ENCODE peak calls at places on chromosomes 3 and 15, in four cellular contexts. One of them, this sample, is unnamed.

GRCh38 chr3:143644370-143645089 is 203.7 kb downstream of the SLC9A9 start:
- DNase-seq in astrocyte: peak; percentile 62
- DNase-seq in endothelial cell of umbilical vein: peak; percentile 87
- DNase-seq in stomach: peak; percentile 51
- DNase-seq in this sample: no peak

GRCh38 chr3:42161050-42161935 is 70.1 kb downstream of the TRAK1 start:
- DNase-seq in astrocyte: peak; percentile 34
- DNase-seq in endothelial cell of umbilical vein: peak; percentile 72
- DNase-seq in stomach: no peak
- DNase-seq in this sample: no peak

GRCh38 chr3:151410891-151411559 is 26.5 kb upstream of the P2RY12 start:
- DNase-seq in astrocyte: peak; percentile 72
- DNase-seq in endothelial cell of umbilical vein: no peak
- DNase-seq in stomach: no peak
- DNase-seq in this sample: no peak

GRCh38 chr3:143119009-143119914 is at the start of gene CHST2:
- DNase-seq in astrocyte: peak; percentile 67
- DNase-seq in endothelial cell of umbilical vein: peak; percentile 73
- DNase-seq in stomach: peak; percentile 57
- DNase-seq in this sample: peak; percentile 72

GRCh38 chr3:141368925-141369794 is 856 bp downstream of the ZBTB38 start:
- DNase-seq in astrocyte: peak; percentile 87
- DNase-seq in endothelial cell of umbilical vein: peak; percentile 77
- DNase-seq in stomach: no peak
- DNase-seq in this sample: no peak

GRCh38 chr3:138328341-138328740 is 1.3 kb downstream of the NME9 start:
- DNase-seq in astrocyte: no peak
- DNase-seq in endothelial cell of umbilical vein: no peak
- DNase-seq in stomach: no peak
- DNase-seq in this sample: no peak

GRCh38 chr15:56052389-56053045 is 59.1 kb upstream of the NEDD4 start:
- DNase-seq in astrocyte: peak; percentile 42
- DNase-seq in endothelial cell of umbilical vein: peak; percentile 56
- DNase-seq in stomach: no peak
- DNase-seq in this sample: no peak

GRCh38 chr15:89361451-89362202 is 27.0 kb upstream of the POLG start:
- DNase-seq in astrocyte: peak; percentile 39
- DNase-seq in endothelial cell of umbilical vein: peak; percentile 58
- DNase-seq in stomach: peak; percentile 59
- DNase-seq in this sample: peak; percentile 61

GRCh38 chr3:107524214-107525100 is 1.7 kb downstream of the BBX start:
- DNase-seq in astrocyte: peak; percentile 48
- DNase-seq in endothelial cell of umbilical vein: peak; percentile 59
- DNase-seq in stomach: peak; percentile 50
- DNase-seq in this sample: peak; percentile 49

GRCh38 chr3:107685383-107685782 is 162.6 kb downstream of the BBX start:
- DNase-seq in astrocyte: no peak
- DNase-seq in endothelial cell of umbilical vein: no peak
- DNase-seq in stomach: no peak
- DNase-seq in this sample: no peak

GRCh38 chr3:26505399-26505798 is 117.2 kb upstream of the LRRC3B start:
- DNase-seq in astrocyte: no peak
- DNase-seq in endothelial cell of umbilical vein: no peak
- DNase-seq in stomach: no peak
- DNase-seq in this sample: no peak

GRCh38 chr15:62115847-62116246 is 49.1 kb downstream of the C2CD4A start:
- DNase-seq in astrocyte: no peak
- DNase-seq in endothelial cell of umbilical vein: peak; percentile 47
- DNase-seq in stomach: no peak
- DNase-seq in this sample: no peak

GRCh38 chr3:191324936-191325335 is 4.3 kb upstream of the CCDC50 start:
- DNase-seq in astrocyte: no peak
- DNase-seq in endothelial cell of umbilical vein: no peak
- DNase-seq in stomach: no peak
- DNase-seq in this sample: no peak

GRCh38 chr15:68015244-68015643 is 38.9 kb upstream of the PIAS1 start:
- DNase-seq in astrocyte: no peak
- DNase-seq in endothelial cell of umbilical vein: no peak
- DNase-seq in stomach: no peak
- DNase-seq in this sample: no peak

GRCh38 chr15:41568350-41569017 is 9.5 kb downstream of the TYRO3 start:
- DNase-seq in astrocyte: no peak
- DNase-seq in endothelial cell of umbilical vein: peak; percentile 16
- DNase-seq in stomach: peak; percentile 65
- DNase-seq in this sample: no peak

GRCh38 chr3:120481056-120481455 is 30.3 kb upstream of the FSTL1 start:
- DNase-seq in astrocyte: no peak
- DNase-seq in endothelial cell of umbilical vein: no peak
- DNase-seq in stomach: no peak
- DNase-seq in this sample: no peak

GRCh38 chr3:7546219-7546618 is 685.3 kb downstream of the GRM7 start:
- DNase-seq in astrocyte: peak; percentile 16
- DNase-seq in endothelial cell of umbilical vein: peak; percentile 79
- DNase-seq in stomach: peak; percentile 31
- DNase-seq in this sample: no peak

GRCh38 chr3:62208385-62208784 is 165.0 kb downstream of the FEZF2 start:
- DNase-seq in astrocyte: no peak
- DNase-seq in endothelial cell of umbilical vein: no peak
- DNase-seq in stomach: no peak
- DNase-seq in this sample: no peak

GRCh38 chr3:36714343-36714742 is 50.0 kb downstream of the DCLK3 start:
- DNase-seq in astrocyte: peak; percentile 30
- DNase-seq in endothelial cell of umbilical vein: no peak
- DNase-seq in stomach: no peak
- DNase-seq in this sample: no peak

GRCh38 chr3:8651418-8652322 is 7.1 kb upstream of the SSUH2 start:
- DNase-seq in astrocyte: no peak
- DNase-seq in endothelial cell of umbilical vein: no peak
- DNase-seq in stomach: no peak
- DNase-seq in this sample: no peak

GRCh38 chr3:10352146-10352911 is 31.4 kb upstream of the SEC13 start:
- DNase-seq in astrocyte: peak; percentile 88
- DNase-seq in endothelial cell of umbilical vein: peak; percentile 25
- DNase-seq in stomach: no peak
- DNase-seq in this sample: no peak

GRCh38 chr3:71011565-71012287 is 571.8 kb downstream of the FOXP1 start:
- DNase-seq in astrocyte: peak; percentile 67
- DNase-seq in endothelial cell of umbilical vein: peak; percentile 47
- DNase-seq in stomach: no peak
- DNase-seq in this sample: no peak

GRCh38 chr3:134260984-134261383 is 10.3 kb upstream of the RYK start:
- DNase-seq in astrocyte: no peak
- DNase-seq in endothelial cell of umbilical vein: no peak
- DNase-seq in stomach: no peak
- DNase-seq in this sample: no peak

GRCh38 chr3:11155341-11156025 is 1.2 kb downstream of the HRH1 start:
- DNase-seq in astrocyte: peak; percentile 70
- DNase-seq in endothelial cell of umbilical vein: peak; percentile 84
- DNase-seq in stomach: peak; percentile 43
- DNase-seq in this sample: peak; percentile 67

GRCh38 chr3:128532007-128532983 is 39.3 kb upstream of the GATA2 start:
- DNase-seq in astrocyte: no peak
- DNase-seq in endothelial cell of umbilical vein: no peak
- DNase-seq in stomach: no peak
- DNase-seq in this sample: no peak
- H3K27ac ChIP-seq in astrocyte: no peak overlapping the region
- H3K27ac ChIP-seq in endothelial cell of umbilical vein: no peak overlapping the region
- H3K27ac ChIP-seq in stomach: no peak overlapping the region
- H3K27ac ChIP-seq in this sample: no peak overlapping the region

GRCh38 chr15:84873997-84874396 is 10.5 kb upstream of the SLC28A1 start:
- DNase-seq in astrocyte: no peak
- DNase-seq in endothelial cell of umbilical vein: no peak
- DNase-seq in stomach: no peak
- DNase-seq in this sample: no peak
- H3K27ac ChIP-seq in astrocyte: no peak overlapping the region
- H3K27ac ChIP-seq in endothelial cell of umbilical vein: no peak overlapping the region
- H3K27ac ChIP-seq in stomach: no peak overlapping the region
- H3K27ac ChIP-seq in this sample: no peak overlapping the region

GRCh38 chr3:64668582-64669510 is 19.0 kb downstream of the ADAMTS9 start:
- DNase-seq in astrocyte: no peak
- DNase-seq in endothelial cell of umbilical vein: peak; percentile 71
- DNase-seq in stomach: no peak
- DNase-seq in this sample: no peak

GRCh38 chr3:64664397-64664796 is 23.4 kb downstream of the ADAMTS9 start:
- DNase-seq in astrocyte: no peak
- DNase-seq in endothelial cell of umbilical vein: no peak
- DNase-seq in stomach: no peak
- DNase-seq in this sample: no peak

GRCh38 chr3:64667138-64667537 is 20.7 kb downstream of the ADAMTS9 start:
- DNase-seq in astrocyte: no peak
- DNase-seq in endothelial cell of umbilical vein: no peak
- DNase-seq in stomach: no peak
- DNase-seq in this sample: no peak

GRCh38 chr3:64666171-64666581 is 21.6 kb downstream of the ADAMTS9 start:
- DNase-seq in astrocyte: peak; percentile 51
- DNase-seq in endothelial cell of umbilical vein: peak; percentile 83
- DNase-seq in stomach: no peak
- DNase-seq in this sample: no peak

GRCh38 chr3:64667887-64668581 is 19.8 kb downstream of the ADAMTS9 start:
- DNase-seq in astrocyte: no peak
- DNase-seq in endothelial cell of umbilical vein: no peak
- DNase-seq in stomach: no peak
- DNase-seq in this sample: peak; percentile 55
- H3K27ac ChIP-seq in astrocyte: no peak overlapping the region
- H3K27ac ChIP-seq in endothelial cell of umbilical vein: no peak overlapping the region
- H3K27ac ChIP-seq in stomach: peak overlapping the region; percentile 47
- H3K27ac ChIP-seq in this sample: peak overlapping the region; percentile 57

GRCh38 chr3:58988041-58988440 is 61.8 kb downstream of the CFAP20DC start:
- DNase-seq in astrocyte: no peak
- DNase-seq in endothelial cell of umbilical vein: no peak
- DNase-seq in stomach: no peak
- DNase-seq in this sample: no peak

GRCh38 chr3:58994746-58995330 is 55.0 kb downstream of the CFAP20DC start:
- DNase-seq in astrocyte: peak; percentile 52
- DNase-seq in endothelial cell of umbilical vein: peak; percentile 60
- DNase-seq in stomach: no peak
- DNase-seq in this sample: no peak

GRCh38 chr3:58989173-58989572 is 60.7 kb downstream of the CFAP20DC start:
- DNase-seq in astrocyte: peak; percentile 72
- DNase-seq in endothelial cell of umbilical vein: peak; percentile 60
- DNase-seq in stomach: no peak
- DNase-seq in this sample: no peak

GRCh38 chr3:58993547-58993946 is 56.3 kb downstream of the CFAP20DC start:
- DNase-seq in astrocyte: no peak
- DNase-seq in endothelial cell of umbilical vein: no peak
- DNase-seq in stomach: no peak
- DNase-seq in this sample: no peak

GRCh38 chr3:58991623-58992022 is 58.2 kb downstream of the CFAP20DC start:
- DNase-seq in astrocyte: no peak
- DNase-seq in endothelial cell of umbilical vein: no peak
- DNase-seq in stomach: no peak
- DNase-seq in this sample: no peak
- H3K27ac ChIP-seq in astrocyte: no peak overlapping the region
- H3K27ac ChIP-seq in endothelial cell of umbilical vein: no peak overlapping the region
- H3K27ac ChIP-seq in stomach: no peak overlapping the region
- H3K27ac ChIP-seq in this sample: no peak overlapping the region

DNA sequence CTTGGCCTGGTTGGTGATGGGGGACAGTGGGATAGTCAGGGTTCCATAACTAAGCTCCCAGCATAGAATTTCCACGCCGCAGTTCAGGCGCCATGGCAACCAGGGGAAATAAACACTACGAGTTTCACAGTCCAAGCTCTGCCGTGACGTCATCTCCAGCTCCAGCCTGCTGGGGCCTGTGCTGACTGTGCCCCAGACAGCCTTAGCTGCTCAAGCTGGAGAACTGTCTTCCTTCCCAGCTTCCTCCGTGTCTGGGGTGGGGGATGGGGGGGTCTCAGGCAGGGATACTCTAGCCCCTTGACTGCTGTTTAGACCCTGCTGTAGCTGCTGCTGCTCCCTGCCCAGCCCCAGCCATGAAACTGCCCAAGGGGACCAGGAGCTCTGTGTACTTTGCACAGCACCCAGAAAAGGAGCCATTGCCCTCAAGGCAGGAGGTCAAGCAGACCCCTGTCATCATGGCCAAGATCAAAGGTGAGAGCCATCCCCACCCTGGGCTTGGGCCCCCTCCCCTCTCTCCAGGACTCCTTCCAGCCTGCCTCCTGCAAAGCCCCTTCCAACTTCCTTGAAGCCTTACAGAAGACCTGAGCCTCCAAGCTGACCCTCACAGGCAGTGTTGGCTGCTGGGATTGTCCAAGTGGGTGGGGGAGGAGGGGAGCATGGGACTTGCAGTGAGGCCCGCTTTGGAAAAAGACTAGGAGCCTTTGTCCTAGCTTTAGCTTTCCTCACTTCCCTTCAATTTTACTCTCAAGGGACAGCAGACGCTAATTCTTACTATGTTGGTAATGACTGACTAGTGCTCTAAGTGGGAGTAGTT is 11.4 kb upstream of the CSPG4 start:
- DNase-seq in astrocyte: peak; percentile 87
- DNase-seq in endothelial cell of umbilical vein: peak; percentile 84
- DNase-seq in stomach: peak; percentile 89
- DNase-seq in this sample: peak; percentile 84
- H3K27ac ChIP-seq in astrocyte: peak overlapping the region; percentile 79
- H3K27ac ChIP-seq in endothelial cell of umbilical vein: no peak overlapping the region
- H3K27ac ChIP-seq in stomach: peak overlapping the region; percentile 74
- H3K27ac ChIP-seq in this sample: peak overlapping the region; percentile 53

GRCh38 chr15:33188159-33188558 is 6.4 kb downstream of the FMN1 start:
- DNase-seq in astrocyte: no peak
- DNase-seq in endothelial cell of umbilical vein: no peak
- DNase-seq in stomach: no peak
- DNase-seq in this sample: no peak

GRCh38 chr15:33188654-33189257 is 5.8 kb downstream of the FMN1 start:
- DNase-seq in astrocyte: no peak
- DNase-seq in endothelial cell of umbilical vein: no peak
- DNase-seq in stomach: no peak
- DNase-seq in this sample: no peak

GRCh38 chr15:33182278-33182905 is 12.1 kb downstream of the FMN1 start:
- DNase-seq in astrocyte: no peak
- DNase-seq in endothelial cell of umbilical vein: no peak
- DNase-seq in stomach: no peak
- DNase-seq in this sample: no peak

GRCh38 chr15:33179874-33180273 is 14.6 kb downstream of the FMN1 start:
- DNase-seq in astrocyte: no peak
- DNase-seq in endothelial cell of umbilical vein: no peak
- DNase-seq in stomach: no peak
- DNase-seq in this sample: no peak

GRCh38 chr15:33183334-33183733 is 11.2 kb downstream of the FMN1 start:
- DNase-seq in astrocyte: no peak
- DNase-seq in endothelial cell of umbilical vein: no peak
- DNase-seq in stomach: no peak
- DNase-seq in this sample: no peak
- H3K27ac ChIP-seq in astrocyte: no peak overlapping the region
- H3K27ac ChIP-seq in endothelial cell of umbilical vein: no peak overlapping the region
- H3K27ac ChIP-seq in stomach: no peak overlapping the region
- H3K27ac ChIP-seq in this sample: no peak overlapping the region